ENCODE peak calls at places on chromosomes 7 and 10, in five cellular contexts. V is A549, N is heart left ventricle, B is GM23248, H is transverse colon. O is an unnamed sample.

GRCh38 chr10:88116491-88116890 is 253.1 kb downstream of the PTEN start:
- DNase-seq in V (peak; percentile 13), N (no peak), B (peak; percentile 85), H (no peak), O (no peak)

GRCh38 chr7:145845345-145845744 is 271.3 kb upstream of the CNTNAP2 start:
- DNase-seq in V (no peak), N (no peak), B (no peak), H (no peak), O (no peak)

GRCh38 chr10:46523881-46524470 is 32.5 kb downstream of the GPRIN2 start:
- DNase-seq in V (peak; percentile 98), N (peak; percentile 25), B (peak; percentile 98), H (peak; percentile 18), O (no peak)

GRCh38 chr10:129964611-129965417 is 740 bp upstream of the EBF3 start:
- DNase-seq in V (no peak), N (no peak), B (no peak), H (no peak), O (no peak)

GRCh38 chr7:125033506-125033905 is 103.9 kb upstream of the POT1 start:
- DNase-seq in V (peak; percentile 11), N (no peak), B (no peak), H (no peak), O (no peak)

GRCh38 chr7:2523461-2523905 is 3.9 kb downstream of the LFNG start:
- DNase-seq in V (no peak), N (no peak), B (no peak), H (peak; percentile 70), O (peak; percentile 70)

GRCh38 chr7:7438851-7439250 is 96.8 kb downstream of the COL28A1 start:
- DNase-seq in V (peak; percentile 94), N (no peak), B (peak; percentile 99), H (no peak), O (no peak)

GRCh38 chr7:41428330-41428729 is 274.6 kb downstream of the INHBA start:
- DNase-seq in V (no peak), N (no peak), B (peak; percentile 12), H (no peak), O (no peak)

GRCh38 chr7:157014635-157015555 is 4.4 kb upstream of the MNX1 start:
- DNase-seq in V (no peak), N (no peak), B (no peak), H (no peak), O (no peak)

GRCh38 chr10:112811741-112812551 is 138.1 kb upstream of the TCF7L2 start:
- DNase-seq in V (peak; percentile 96), N (no peak), B (peak; percentile 94), H (peak; percentile 58), O (peak; percentile 54)

DNA sequence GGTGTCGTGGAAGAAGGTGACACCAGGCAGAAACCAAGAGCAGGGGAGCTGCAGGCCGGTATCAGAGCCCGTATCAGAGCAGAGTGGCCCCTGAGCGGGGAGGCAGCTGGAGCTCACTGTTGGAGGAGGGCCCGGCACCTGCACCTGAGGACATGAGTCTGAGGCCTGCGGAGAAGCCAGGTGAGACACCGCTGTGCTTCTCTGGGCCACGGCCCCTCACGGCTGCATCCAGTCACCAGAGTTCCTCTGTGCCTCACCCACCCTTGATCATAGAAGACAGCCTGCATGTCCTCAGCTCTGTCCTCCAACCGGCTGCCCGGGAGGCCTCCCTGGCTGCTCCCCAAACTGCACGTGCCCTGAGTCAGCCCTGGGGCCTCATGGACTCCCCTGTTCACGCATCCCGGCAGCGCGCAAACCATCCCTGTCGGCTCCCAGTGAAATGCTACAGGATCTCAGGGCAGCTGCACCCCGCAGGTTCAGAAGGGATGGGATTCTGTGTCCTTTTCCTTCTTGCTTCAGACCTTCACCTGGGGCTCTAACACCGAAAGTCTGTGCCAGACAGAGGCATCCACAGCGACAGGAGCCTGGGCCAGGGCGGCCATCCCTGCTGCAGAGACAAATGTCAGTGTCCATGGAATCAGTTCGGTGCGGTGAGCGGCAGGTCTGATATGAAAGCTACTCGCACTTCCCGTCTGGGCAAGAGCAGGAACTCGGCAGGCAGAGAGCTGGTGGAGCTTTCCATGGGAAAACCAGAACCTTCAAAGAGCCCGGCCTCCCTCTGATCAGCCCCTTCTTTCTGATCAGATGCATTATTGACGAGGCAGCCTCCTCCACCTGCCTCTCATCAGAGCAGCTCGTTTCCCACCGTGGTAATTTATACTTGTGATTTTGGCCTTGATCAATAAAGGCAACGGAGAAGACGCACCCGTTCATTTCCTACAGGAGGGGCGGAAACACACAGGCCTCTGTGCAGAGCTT is 111.8 kb upstream of the FAM20C start:
- DNase-seq in V (no peak), N (no peak), B (no peak), H (no peak), O (peak; percentile 14)
- H3K4me1 ChIP-seq in V (no peaks in the 10 kb centered on the region), N (no peaks in the 10 kb centered on the region), B (no peaks in the 10 kb centered on the region), H (peaks cover 6% of the 10 kb centered on the region), O (no peaks in the 10 kb centered on the region)

GRCh38 chr10:32050145-32050544 is 6.1 kb downstream of the KIF5B start:
- DNase-seq in V (no peak), N (no peak), B (no peak), H (no peak), O (no peak)

GRCh38 chr10:32048282-32048681 is 7.9 kb downstream of the KIF5B start:
- DNase-seq in V (no peak), N (no peak), B (no peak), H (no peak), O (no peak)

GRCh38 chr10:32054087-32054486 is 2.1 kb downstream of the KIF5B start:
- DNase-seq in V (peak; percentile 15), N (no peak), B (peak; percentile 75), H (peak; percentile 32), O (peak; percentile 42)

GRCh38 chr10:32049113-32049512 is 7.1 kb downstream of the KIF5B start:
- DNase-seq in V (no peak), N (no peak), B (peak; percentile 65), H (no peak), O (no peak)
- H3K4me1 ChIP-seq in V (peaks cover 61% of the 10 kb centered on the region), N (peaks cover 28% of the 10 kb centered on the region), B (peaks cover 67% of the 10 kb centered on the region), H (peaks cover 49% of the 10 kb centered on the region), O (no peaks in the 10 kb centered on the region)

GRCh38 chr7:231858-232246 is 39.5 kb downstream of the FAM20C start:
- DNase-seq in V (no peak), N (no peak), B (no peak), H (no peak), O (no peak)
- H3K4me1 ChIP-seq in V (peaks cover 33% of the 10 kb centered on the region), N (peaks cover 30% of the 10 kb centered on the region), B (peaks cover 45% of the 10 kb centered on the region), H (peaks cover 70% of the 10 kb centered on the region), O (no peaks in the 10 kb centered on the region)

GRCh38 chr10:71838264-71839211 is 12.5 kb downstream of the PSAP start:
- DNase-seq in V (peak; percentile 36), N (no peak), B (peak; percentile 84), H (no peak), O (no peak)
- H3K4me1 ChIP-seq in V (peaks cover 76% of the 10 kb centered on the region), N (peaks cover 65% of the 10 kb centered on the region), B (peaks cover 62% of the 10 kb centered on the region), H (peaks cover 47% of the 10 kb centered on the region), O (peaks cover 12% of the 10 kb centered on the region)

DNA sequence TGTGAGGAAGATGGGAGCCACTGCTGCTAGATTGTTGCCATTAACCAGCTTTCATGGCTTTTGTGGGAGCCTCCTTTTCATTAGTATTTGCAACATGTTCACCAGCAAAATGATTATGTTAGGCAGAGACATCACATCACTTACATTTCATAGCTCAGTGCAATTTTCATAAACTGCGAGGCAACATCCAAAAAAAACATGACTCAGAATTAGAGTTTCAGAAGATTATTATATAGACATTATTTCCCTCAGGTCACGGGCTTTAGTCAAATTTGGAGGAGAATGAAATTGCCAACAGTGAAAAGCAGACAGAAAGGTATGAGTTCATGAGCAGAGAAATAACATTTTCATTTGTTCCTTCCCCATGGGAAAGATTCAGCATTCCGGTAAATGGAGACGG is 573.1 kb downstream of the AUTS2 start:
- DNase-seq in V (no peak), N (no peak), B (no peak), H (no peak), O (no peak)
- H3K4me1 ChIP-seq in V (no peaks in the 10 kb centered on the region), N (no peaks in the 10 kb centered on the region), B (no peaks in the 10 kb centered on the region), H (no peaks in the 10 kb centered on the region), O (no peaks in the 10 kb centered on the region)

O was measured in colonic mucosa.